ENCODE peak calls at places on chromosomes 6 and 20, in nine cellular contexts. M, H, N, Y, P, R, W, D and Z are unnamed samples.

GRCh38 chr6:18343741-18344140 is 43.4 kb upstream of the RNF144B start:
- DNase-seq in M (peak; percentile 72), H (no peak), N (no peak), Y (no peak), P (no peak), R (no peak), W (no peak), D (no peak), Z (peak; percentile 85)

GRCh38 chr6:11209941-11210340 is 22.5 kb downstream of the NEDD9 start:
- DNase-seq in M (no peak), H (no peak), N (no peak), Y (no peak), P (no peak), R (no peak), W (no peak), D (no peak), Z (peak; percentile 66)

GRCh38 chr20:25498280-25498606 is 87.1 kb downstream of the NINL start:
- DNase-seq in M (no peak), H (no peak), N (no peak), Y (no peak), P (no peak), R (no peak), W (no peak), D (no peak), Z (no peak)

GRCh38 chr20:675453-676314 is at the start of gene SCRT2:
- DNase-seq in M (peak; percentile 66), H (peak; percentile 48), N (peak; percentile 98), Y (peak; percentile 38), P (peak; percentile 60), R (peak; percentile 87), W (peak; percentile 72), D (peak; percentile 76), Z (peak; percentile 75)

GRCh38 chr6:31690231-31691077 is 9.6 kb upstream of the LY6G5C start:
- DNase-seq in M (no peak), H (no peak), N (no peak), Y (no peak), P (no peak), R (no peak), W (no peak), D (no peak), Z (peak; percentile 17)

GRCh38 chr6:5989141-5989723 is 17.5 kb downstream of the NRN1 start:
- DNase-seq in M (no peak), H (no peak), N (no peak), Y (no peak), P (no peak), R (peak; percentile 84), W (no peak), D (no peak), Z (no peak)

GRCh38 chr6:21742238-21742660 is 148.7 kb downstream of the SOX4 start:
- DNase-seq in M (peak; percentile 53), H (no peak), N (no peak), Y (no peak), P (no peak), R (no peak), W (no peak), D (peak; percentile 79), Z (peak; percentile 90)

GRCh38 chr20:2755451-2756055 is 44.9 kb downstream of the CPXM1 start:
- DNase-seq in M (no peak), H (no peak), N (no peak), Y (no peak), P (no peak), R (no peak), W (no peak), D (no peak), Z (no peak)

GRCh38 chr20:19269737-19270325 is 57.4 kb downstream of the SLC24A3 start:
- DNase-seq in M (peak; percentile 70), H (no peak), N (no peak), Y (no peak), P (no peak), R (no peak), W (no peak), D (peak; percentile 95), Z (peak; percentile 69)

GRCh38 chr20:2524435-2525272 is 11.7 kb upstream of the TMC2 start:
- DNase-seq in M (peak; percentile 61), H (peak; percentile 89), N (peak; percentile 88), Y (peak; percentile 84), P (peak; percentile 82), R (peak; percentile 93), W (peak; percentile 85), D (peak; percentile 71), Z (peak; percentile 80)

GRCh38 chr6:5004373-5005037 is 668 bp upstream of the RPP40 start:
- DNase-seq in M (peak; percentile 11), H (no peak), N (no peak), Y (no peak), P (no peak), R (no peak), W (no peak), D (peak; percentile 4), Z (no peak)

GRCh38 chr6:139577991-139578604 is 203.7 kb upstream of the CITED2 start:
- DNase-seq in M (peak; percentile 89), H (no peak), N (no peak), Y (no peak), P (no peak), R (no peak), W (no peak), D (peak; percentile 81), Z (peak; percentile 88)

GRCh38 chr20:32763202-32763999 is 1.2 kb downstream of the DNMT3B start:
- DNase-seq in M (no peak), H (no peak), N (peak; percentile 53), Y (no peak), P (no peak), R (no peak), W (peak; percentile 64), D (no peak), Z (no peak)

GRCh38 chr6:155185544-155185943 is 78.3 kb upstream of the CLDN20 start:
- DNase-seq in M (no peak), H (no peak), N (peak; percentile 70), Y (no peak), P (no peak), R (no peak), W (no peak), D (peak; percentile 25), Z (peak; percentile 47)